ENCODE peak calls at places on chromosomes 1 and 21, in eight cellular contexts. C is GM12891, U is IMR-90, K is H7, M is lung microvascular endothelial cell, F is fibroblast of mammary gland, O is A549, A is gastrocnemius medialis. G is an unnamed sample.

GRCh38 chr1:15001317-15001900 is 152.1 kb upstream of the TMEM51 start:
- DNase-seq in F (no peak), M (no peak), O (no peak), U (no peak), K (no peak), A (no peak), C (no peak), G (no peak)

GRCh38 chr1:4118746-4119515 is 218.9 kb upstream of the C1orf174 start:
- DNase-seq in U (no peak), K (no peak), A (no peak), F (no peak), M (no peak), O (no peak), C (no peak), G (no peak)

GRCh38 chr1:179003474-179004066 is 22.1 kb upstream of the FAM20B start:
- DNase-seq in O (no peak), U (no peak), C (no peak), A (no peak), F (no peak), M (no peak), K (no peak), G (no peak)

GRCh38 chr1:180163044-180163443 is 8.4 kb downstream of the QSOX1 start:
- DNase-seq in O (no peak), K (no peak), F (no peak), A (no peak), C (no peak), M (no peak), U (no peak), G (no peak)

GRCh38 chr1:156106624-156107488 is 7.7 kb upstream of the LMNA start:
- DNase-seq in A (no peak), U (peak; percentile 40), O (peak; percentile 73), M (no peak), K (peak; percentile 89), F (peak; percentile 41), C (no peak), G (no peak)

GRCh38 chr1:162213281-162213909 is 143.9 kb downstream of the NOS1AP start:
- DNase-seq in O (no peak), K (peak; percentile 39), A (no peak), U (peak; percentile 2), C (no peak), M (no peak), F (peak; percentile 10), G (peak; percentile 40)

GRCh38 chr1:165284471-165284870 is 72.0 kb downstream of the LMX1A start:
- DNase-seq in O (no peak), K (no peak), F (no peak), A (no peak), U (no peak), C (no peak), M (no peak), G (no peak)

GRCh38 chr1:93972341-93972740 is 63.1 kb upstream of the GCLM start:
- DNase-seq in U (no peak), M (no peak), A (no peak), F (no peak), O (no peak), K (no peak), C (no peak), G (no peak)

GRCh38 chr1:231670755-231671154 is 44.2 kb downstream of the DISC1 start:
- DNase-seq in M (no peak), U (no peak), K (no peak), F (no peak), C (no peak), O (no peak), A (no peak), G (no peak)

GRCh38 chr1:58575831-58576726 is 973 bp downstream of the TACSTD2 start:
- DNase-seq in K (peak; percentile 19), U (no peak), M (peak; percentile 37), C (no peak), F (no peak), A (no peak), O (no peak), G (no peak)

GRCh38 chr1:149884433-149885363 is 14.7 kb upstream of the BOLA1 start:
- DNase-seq in K (no peak), F (peak; percentile 45), M (no peak), O (peak; percentile 55), C (no peak), A (no peak), U (peak; percentile 30), G (no peak)

GRCh38 chr21:16709866-16710550 is 802.8 kb upstream of the CXADR start:
- DNase-seq in U (peak; percentile 77), F (peak; percentile 86), M (no peak), O (no peak), K (no peak), C (no peak), A (no peak), G (no peak)

GRCh38 chr1:61046434-61046833 is 35.9 kb upstream of the NFIA start:
- DNase-seq in O (no peak), M (no peak), F (no peak), U (no peak), A (no peak), K (no peak), C (no peak), G (no peak)

GRCh38 chr1:26697441-26697977 is 1.7 kb downstream of the ARID1A start:
- DNase-seq in A (no peak), O (no peak), C (no peak), F (no peak), M (no peak), K (peak; percentile 70), U (no peak), G (no peak)

GRCh38 chr1:175466556-175466955 is 274.0 kb upstream of the KIAA0040 start:
- DNase-seq in F (no peak), A (no peak), M (no peak), U (no peak), O (no peak), C (no peak), K (no peak), G (no peak)

GRCh38 chr1:57235782-57236181 is 188.1 kb downstream of the DAB1 start:
- DNase-seq in C (no peak), O (no peak), K (no peak), F (no peak), U (no peak), M (no peak), A (no peak), G (no peak)

GRCh38 chr1:110065841-110066240 is 4.6 kb downstream of the ALX3 start:
- DNase-seq in F (no peak), U (no peak), M (no peak), O (no peak), C (no peak), K (no peak), A (no peak), G (no peak)

GRCh38 chr1:242140871-242141270 is 142.0 kb upstream of the MAP1LC3C start:
- DNase-seq in U (no peak), C (no peak), O (no peak), A (no peak), M (no peak), F (no peak), K (no peak), G (no peak)

GRCh38 chr1:208437416-208437815 is 193.2 kb upstream of the PLXNA2 start:
- DNase-seq in U (peak; percentile 6), A (no peak), C (no peak), O (no peak), M (no peak), K (no peak), F (peak; percentile 20), G (no peak)

G was measured in LoVo.